ENCODE peak calls at places on chromosomes 1 and 21, in seven cellular contexts. F is substantia nigra; N is amniotic stem cell; V is left colon; H is stimulated activated CD4-positive, alpha-beta T cell treated with anti-CD3 and anti-CD28 coated beads, Interleukin-4, amount 100 ng/mL, for 4 hours; S is anterior cingulate cortex; O is Caki2. D is an unnamed sample.

GRCh38 chr1:230303822-230304221 is 122.3 kb downstream of the PGBD5 start:
- DNase-seq in V (no peak), N (no peak), H (no peak), S (no peak), F (no peak), O (no peak), D (no peak)

GRCh38 chr1:206705187-206705586 is 20.5 kb downstream of the MAPKAPK2 start:
- DNase-seq in F (no peak), O (no peak), S (no peak), V (no peak), N (no peak), H (no peak), D (no peak)

GRCh38 chr1:68973459-68974244 is 476.8 kb upstream of the DEPDC1 start:
- DNase-seq in V (no peak), F (no peak), H (no peak), S (no peak), N (no peak), O (peak), D (no peak)

GRCh38 chr1:169160845-169161511 is 54.5 kb downstream of the ATP1B1 start:
- DNase-seq in H (no peak), F (no peak), V (no peak), O (no peak), N (no peak), S (no peak), D (no peak)

GRCh38 chr1:25932321-25932720 is 26.1 kb upstream of the STMN1 start:
- DNase-seq in O (no peak), N (no peak), S (no peak), H (no peak), F (no peak), V (no peak), D (no peak)

GRCh38 chr1:44962729-44963128 is 23.7 kb downstream of the EIF2B3 start:
- DNase-seq in H (no peak), N (no peak), S (no peak), F (no peak), O (no peak), V (no peak), D (no peak)

GRCh38 chr1:34302798-34303197 is 126.1 kb downstream of the C1orf94 start:
- DNase-seq in S (no peak), F (no peak), N (no peak), V (no peak), O (no peak), H (no peak), D (no peak)

GRCh38 chr1:116556289-116557006 is 14.4 kb downstream of the CD58 start:
- DNase-seq in H (peak), F (no peak), O (peak), V (peak), N (no peak), S (no peak), D (peak)

GRCh38 chr1:168135116-168135981 is 1.4 kb downstream of the GPR161 start:
- DNase-seq in O (no peak), S (no peak), F (no peak), V (no peak), N (no peak), H (no peak), D (no peak)

GRCh38 chr1:209205039-209205438 is 378.5 kb upstream of the CAMK1G start:
- DNase-seq in H (no peak), S (no peak), V (no peak), F (no peak), N (no peak), O (no peak), D (no peak)

GRCh38 chr1:174550296-174550695 is 102.5 kb downstream of the GPR52 start:
- DNase-seq in F (no peak), S (no peak), O (no peak), N (no peak), V (no peak), H (no peak), D (no peak)

GRCh38 chr21:42579456-42580075 is 65.9 kb downstream of the SLC37A1 start:
- DNase-seq in S (no peak), F (no peak), N (no peak), V (no peak), O (no peak), H (no peak), D (no peak)

GRCh38 chr1:168178227-168178637 is 530 bp upstream of the TIPRL start:
- DNase-seq in N (no peak), O (no peak), H (no peak), V (no peak), S (no peak), F (no peak), D (no peak)

GRCh38 chr1:147627435-147628110 is 42.8 kb downstream of the ACP6 start:
- DNase-seq in O (peak), H (peak), F (no peak), V (no peak), S (no peak), N (no peak), D (peak)

GRCh38 chr1:212638419-212639151 is 30.0 kb downstream of the ATF3 start:
- DNase-seq in S (no peak), O (no peak), V (peak), F (no peak), N (no peak), H (no peak), D (no peak)

GRCh38 chr1:28317014-28317413 is 11.8 kb upstream of the MED18 start:
- DNase-seq in O (no peak), V (no peak), H (no peak), N (no peak), S (no peak), F (no peak), D (no peak)

GRCh38 chr1:172616646-172617045 is 42.3 kb upstream of the FASLG start:
- DNase-seq in N (no peak), H (no peak), S (no peak), O (no peak), V (no peak), F (no peak), D (no peak)

GRCh38 chr1:56404066-56404465 is 175.3 kb downstream of the PLPP3 start:
- DNase-seq in F (no peak), O (no peak), H (no peak), S (no peak), N (no peak), V (no peak), D (no peak)

GRCh38 chr1:151326619-151327222 is 495 bp downstream of the PI4KB start:
- DNase-seq in H (peak), O (no peak), F (no peak), N (no peak), V (peak), S (no peak), D (peak)

GRCh38 chr1:19651141-19651737 is 7.1 kb downstream of the NBL1 start:
- DNase-seq in F (no peak), V (no peak), N (no peak), O (no peak), S (no peak), H (peak), D (peak)

GRCh38 chr1:104392552-104392951 is 642.9 kb downstream of the AMY1C start:
- DNase-seq in F (no peak), N (no peak), H (no peak), O (no peak), S (no peak), V (no peak), D (no peak)

GRCh38 chr1:3330771-3331245 is 123.7 kb upstream of the ARHGEF16 start:
- DNase-seq in F (no peak), H (no peak), S (no peak), N (no peak), V (no peak), O (no peak), D (no peak)

GRCh38 chr1:14366361-14367018 is 232.0 kb upstream of the KAZN start:
- DNase-seq in V (no peak), N (no peak), F (peak), O (no peak), H (no peak), S (peak), D (no peak)

GRCh38 chr1:9230869-9231533 is 3.6 kb upstream of the H6PD start:
- DNase-seq in O (no peak), H (no peak), V (no peak), F (no peak), N (no peak), S (no peak), D (no peak)

GRCh38 chr1:235503333-235504121 is 725 bp downstream of the B3GALNT2 start:
- DNase-seq in N (no peak), H (peak), V (peak), S (peak), O (peak), F (peak), D (no peak)

GRCh38 chr1:27530192-27530591 is 40.2 kb upstream of the WASF2 start:
- DNase-seq in F (no peak), S (no peak), N (no peak), V (no peak), O (no peak), H (no peak), D (no peak)

GRCh38 chr1:100517517-100517916 is 20.4 kb upstream of the GPR88 start:
- DNase-seq in V (no peak), F (no peak), S (no peak), H (no peak), N (no peak), O (no peak), D (no peak)

D was measured in activated T-cell treated with anti-CD3 and anti-CD28 coated beads for 48 hours.